ENCODE peak calls at places on chromosome 20, in seven cellular contexts. One of them, this sample, is unnamed.

GRCh38 chr20:2101057-2101934 is at the start of gene STK35:
- DNase-seq in T follicular helper cell: no peak
- DNase-seq in CD8-positive, alpha-beta T cell: no peak
- DNase-seq in hypothalamus: no peak
- DNase-seq in transverse colon: peak
- DNase-seq in B cell: no peak
- DNase-seq in stimulated activated naive CD4-positive, alpha-beta T cell: no peak
- DNase-seq in this sample: peak

GRCh38 chr20:4147319-4147718 is 132.0 kb upstream of the RNF24 start:
- DNase-seq in stimulated activated naive CD4-positive, alpha-beta T cell: no peak
- DNase-seq in hypothalamus: no peak
- DNase-seq in B cell: no peak
- DNase-seq in T follicular helper cell: no peak
- DNase-seq in CD8-positive, alpha-beta T cell: no peak
- DNase-seq in transverse colon: no peak
- DNase-seq in this sample: no peak

GRCh38 chr20:8860011-8860495 is 208.8 kb upstream of the PLCB4 start:
- DNase-seq in T follicular helper cell: no peak
- DNase-seq in transverse colon: no peak
- DNase-seq in B cell: no peak
- DNase-seq in hypothalamus: no peak
- DNase-seq in stimulated activated naive CD4-positive, alpha-beta T cell: no peak
- DNase-seq in CD8-positive, alpha-beta T cell: no peak
- DNase-seq in this sample: no peak

GRCh38 chr20:45340236-45340847 is 7.9 kb downstream of the SDC4 start:
- DNase-seq in transverse colon: no peak
- DNase-seq in CD8-positive, alpha-beta T cell: no peak
- DNase-seq in stimulated activated naive CD4-positive, alpha-beta T cell: no peak
- DNase-seq in hypothalamus: no peak
- DNase-seq in T follicular helper cell: no peak
- DNase-seq in B cell: no peak
- DNase-seq in this sample: no peak

GRCh38 chr20:24583169-24583792 is 113.9 kb downstream of the SYNDIG1 start:
- DNase-seq in hypothalamus: no peak
- DNase-seq in T follicular helper cell: no peak
- DNase-seq in CD8-positive, alpha-beta T cell: no peak
- DNase-seq in stimulated activated naive CD4-positive, alpha-beta T cell: no peak
- DNase-seq in B cell: no peak
- DNase-seq in transverse colon: no peak
- DNase-seq in this sample: no peak

GRCh38 chr20:48275325-48275724 is 490.0 kb upstream of the SULF2 start:
- DNase-seq in transverse colon: no peak
- DNase-seq in CD8-positive, alpha-beta T cell: no peak
- DNase-seq in stimulated activated naive CD4-positive, alpha-beta T cell: no peak
- DNase-seq in hypothalamus: no peak
- DNase-seq in T follicular helper cell: no peak
- DNase-seq in B cell: no peak
- DNase-seq in this sample: no peak

GRCh38 chr20:57244221-57244585 is 22.2 kb downstream of the BMP7 start:
- DNase-seq in B cell: no peak
- DNase-seq in T follicular helper cell: no peak
- DNase-seq in hypothalamus: no peak
- DNase-seq in CD8-positive, alpha-beta T cell: no peak
- DNase-seq in stimulated activated naive CD4-positive, alpha-beta T cell: no peak
- DNase-seq in transverse colon: no peak
- DNase-seq in this sample: no peak

GRCh38 chr20:50450961-50451752 is 59.0 kb upstream of the PTPN1 start:
- DNase-seq in T follicular helper cell: no peak
- DNase-seq in CD8-positive, alpha-beta T cell: peak
- DNase-seq in stimulated activated naive CD4-positive, alpha-beta T cell: no peak
- DNase-seq in hypothalamus: no peak
- DNase-seq in transverse colon: peak
- DNase-seq in B cell: no peak
- DNase-seq in this sample: no peak

GRCh38 chr20:13348301-13349239 is 127.5 kb downstream of the ISM1 start:
- DNase-seq in CD8-positive, alpha-beta T cell: no peak
- DNase-seq in stimulated activated naive CD4-positive, alpha-beta T cell: no peak
- DNase-seq in T follicular helper cell: no peak
- DNase-seq in transverse colon: no peak
- DNase-seq in hypothalamus: no peak
- DNase-seq in B cell: no peak
- DNase-seq in this sample: no peak

GRCh38 chr20:17473662-17474061 is 57.5 kb downstream of the BFSP1 start:
- DNase-seq in CD8-positive, alpha-beta T cell: no peak
- DNase-seq in T follicular helper cell: no peak
- DNase-seq in hypothalamus: no peak
- DNase-seq in B cell: no peak
- DNase-seq in transverse colon: no peak
- DNase-seq in stimulated activated naive CD4-positive, alpha-beta T cell: no peak
- DNase-seq in this sample: no peak

GRCh38 chr20:23652371-23652770 is 14.6 kb upstream of the CST3 start:
- DNase-seq in stimulated activated naive CD4-positive, alpha-beta T cell: no peak
- DNase-seq in transverse colon: no peak
- DNase-seq in T follicular helper cell: no peak
- DNase-seq in B cell: no peak
- DNase-seq in CD8-positive, alpha-beta T cell: no peak
- DNase-seq in hypothalamus: no peak
- DNase-seq in this sample: no peak

GRCh38 chr20:20780127-20780822 is 67.8 kb upstream of the RALGAPA2 start:
- DNase-seq in stimulated activated naive CD4-positive, alpha-beta T cell: no peak
- DNase-seq in B cell: no peak
- DNase-seq in hypothalamus: no peak
- DNase-seq in CD8-positive, alpha-beta T cell: no peak
- DNase-seq in transverse colon: peak
- DNase-seq in T follicular helper cell: no peak
- DNase-seq in this sample: no peak

GRCh38 chr20:48898210-48898609 is 23.3 kb upstream of the ARFGEF2 start:
- DNase-seq in transverse colon: no peak
- DNase-seq in B cell: no peak
- DNase-seq in CD8-positive, alpha-beta T cell: no peak
- DNase-seq in T follicular helper cell: no peak
- DNase-seq in stimulated activated naive CD4-positive, alpha-beta T cell: no peak
- DNase-seq in hypothalamus: no peak
- DNase-seq in this sample: no peak

GRCh38 chr20:1402149-1402548 is 9.3 kb upstream of the FKBP1A start:
- DNase-seq in stimulated activated naive CD4-positive, alpha-beta T cell: no peak
- DNase-seq in hypothalamus: no peak
- DNase-seq in T follicular helper cell: no peak
- DNase-seq in transverse colon: no peak
- DNase-seq in CD8-positive, alpha-beta T cell: no peak
- DNase-seq in B cell: no peak
- DNase-seq in this sample: no peak